ENCODE peak calls at places on chromosomes 4 and X, in five cellular contexts. Z, H, O, F and U are unnamed samples.

GRCh38 chrX:17375631-17376380 is 806 bp downstream of the NHS start:
- DNase-seq in Z (peak; percentile 42), H (peak; percentile 22), O (peak; percentile 51), F (peak; percentile 18), U (peak; percentile 0)

GRCh38 chr4:77155631-77156345 is 1.2 kb upstream of the CCNG2 start:
- DNase-seq in Z (no peak), H (no peak), O (peak; percentile 30), F (no peak), U (no peak)

GRCh38 chr4:112296949-112297483 is at the start of gene ALPK1:
- DNase-seq in Z (no peak), H (peak; percentile 94), O (peak; percentile 88), F (no peak), U (peak; percentile 92)

GRCh38 chr4:151627491-151627890 is 133.3 kb downstream of the GATB start:
- DNase-seq in Z (no peak), H (peak; percentile 15), O (no peak), F (no peak), U (peak; percentile 16)

GRCh38 chrX:70452143-70452733 is 7.6 kb downstream of the DLG3 start:
- DNase-seq in Z (peak; percentile 60), H (peak; percentile 17), O (peak; percentile 38), F (no peak), U (peak; percentile 46)

GRCh38 chrX:40166582-40166981 is 68.8 kb upstream of the BCOR start:
- DNase-seq in Z (peak; percentile 55), H (peak; percentile 42), O (no peak), F (no peak), U (peak; percentile 56)

GRCh38 chr4:87819281-87819919 is 13.4 kb upstream of the MEPE start:
- DNase-seq in Z (peak; percentile 55), H (peak; percentile 85), O (peak; percentile 56), F (no peak), U (peak; percentile 77)

GRCh38 chr4:6199344-6199921 is 916 bp downstream of the JAKMIP1 start:
- DNase-seq in Z (no peak), H (no peak), O (no peak), F (no peak), U (no peak)

GRCh38 chr4:55291227-55291629 is 54.8 kb upstream of the SRD5A3 start:
- DNase-seq in Z (no peak), H (no peak), O (peak; percentile 11), F (no peak), U (peak; percentile 2)

GRCh38 chr4:174926958-174927357 is 8.8 kb downstream of the ADAM29 start:
- DNase-seq in Z (no peak), H (no peak), O (peak; percentile 94), F (no peak), U (no peak)

GRCh38 chr4:104524591-104524990 is 29.9 kb upstream of the CXXC4 start:
- DNase-seq in Z (no peak), H (peak; percentile 43), O (no peak), F (no peak), U (peak; percentile 69)

GRCh38 chr4:86331362-86331761 is 28.5 kb downstream of the MAPK10 start:
- DNase-seq in Z (no peak), H (no peak), O (peak; percentile 22), F (no peak), U (no peak)

GRCh38 chr4:38621004-38621684 is 42.9 kb upstream of the KLF3 start:
- DNase-seq in Z (no peak), H (peak; percentile 87), O (peak; percentile 98), F (no peak), U (peak; percentile 84)

GRCh38 chrX:46967547-46967946 is 55.3 kb downstream of the JADE3 start:
- DNase-seq in Z (no peak), H (no peak), O (no peak), F (no peak), U (no peak)

GRCh38 chrX:129522184-129523059 is 868 bp downstream of the SMARCA1 start:
- DNase-seq in Z (peak; percentile 67), H (peak; percentile 54), O (peak; percentile 21), F (peak; percentile 31), U (peak; percentile 81)

GRCh38 chrX:46630141-46630540 is 56.6 kb downstream of the CHST7 start:
- DNase-seq in Z (no peak), H (peak; percentile 64), O (no peak), F (no peak), U (peak; percentile 38)

GRCh38 chr4:152575533-152575932 is 39.6 kb upstream of the FBXW7 start:
- DNase-seq in Z (no peak), H (no peak), O (no peak), F (no peak), U (no peak)

DNA sequence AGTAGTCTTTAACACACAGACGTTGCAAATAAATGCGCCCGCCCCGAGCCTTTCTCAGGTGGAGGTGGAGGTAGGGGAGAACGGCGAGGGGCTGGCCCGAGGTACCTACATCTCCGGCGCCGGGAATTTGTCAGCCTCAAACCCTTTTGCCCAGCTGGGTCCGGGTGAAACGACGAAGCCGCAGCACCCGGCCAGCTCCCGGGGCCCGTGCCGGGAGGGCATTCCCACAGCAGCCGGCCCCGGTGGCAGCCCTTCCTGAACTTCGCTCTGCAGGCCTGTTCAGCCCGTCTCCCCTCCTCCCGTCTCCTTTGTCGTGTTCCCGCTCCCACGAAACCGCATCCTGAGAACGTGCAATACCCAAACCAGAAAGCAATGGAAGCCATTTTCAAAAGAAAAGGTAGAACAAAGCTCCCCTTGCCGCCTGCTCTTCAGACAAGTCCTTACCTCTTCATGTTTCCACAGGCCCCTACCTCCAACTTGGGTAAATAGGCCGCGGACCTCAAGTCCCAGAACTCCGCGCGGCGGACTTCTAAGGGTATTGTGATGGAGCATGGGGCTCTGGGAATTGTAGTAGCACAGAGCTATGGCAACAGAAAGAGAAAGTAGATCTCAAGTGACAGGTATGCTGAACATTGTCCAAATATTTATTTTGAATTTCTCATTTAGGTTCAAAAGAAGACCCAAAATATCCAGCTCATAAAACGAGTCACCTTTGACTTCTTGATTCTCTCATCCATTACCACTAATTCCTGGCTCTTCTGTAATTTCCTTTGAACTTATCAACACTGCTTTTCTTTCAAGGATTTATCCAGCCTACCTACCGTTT is at the start of gene RBM41:
- DNase-seq in Z (peak; percentile 73), H (peak; percentile 67), O (peak; percentile 62), F (peak; percentile 30), U (peak; percentile 72)
- H4K91ac ChIP-seq in Z (no peak within 1 kb of the TSS), H (peak within 1 kb of the TSS; percentile 78), O (no peak within 1 kb of the TSS), F (no peak within 1 kb of the TSS), U (no peak within 1 kb of the TSS)

GRCh38 chrX:49043220-49043986 is at the start of gene TFE3:
- DNase-seq in Z (peak; percentile 98), H (peak; percentile 98), O (peak; percentile 98), F (peak; percentile 97), U (peak; percentile 98)
- H4K91ac ChIP-seq in Z (no peak within 1 kb of the TSS), H (peak within 1 kb of the TSS; percentile 98), O (peak within 1 kb of the TSS; percentile 99), F (no peak within 1 kb of the TSS), U (peak within 1 kb of the TSS; percentile 75)

DNA sequence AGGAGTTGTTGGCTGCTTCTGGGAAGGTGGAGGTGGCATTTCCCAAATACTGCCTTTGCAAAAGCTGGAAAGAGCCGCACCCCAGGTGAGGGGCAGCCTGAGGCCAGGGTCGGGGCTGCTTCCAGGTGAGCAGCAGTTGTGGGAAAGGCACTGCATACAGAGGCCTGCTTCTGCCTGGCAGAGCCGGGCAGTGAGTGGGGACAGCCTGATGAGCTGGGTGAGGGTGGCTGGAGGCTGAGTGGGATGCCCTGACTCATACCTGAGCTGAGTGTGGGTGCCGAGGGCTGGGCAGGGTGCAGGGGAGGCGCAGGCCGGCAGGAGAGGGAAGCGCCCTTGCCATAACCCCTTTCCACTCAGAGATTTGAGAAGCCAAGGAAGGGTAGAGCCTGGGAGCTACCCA is 6.5 kb upstream of the PSAPL1 start:
- DNase-seq in Z (no peak), H (no peak), O (no peak), F (no peak), U (no peak)
- H4K91ac ChIP-seq in Z (no peak overlapping the region), H (no peak overlapping the region), O (no peak overlapping the region), F (peak overlapping the region; percentile 60), U (peak overlapping the region; percentile 71)

DNA sequence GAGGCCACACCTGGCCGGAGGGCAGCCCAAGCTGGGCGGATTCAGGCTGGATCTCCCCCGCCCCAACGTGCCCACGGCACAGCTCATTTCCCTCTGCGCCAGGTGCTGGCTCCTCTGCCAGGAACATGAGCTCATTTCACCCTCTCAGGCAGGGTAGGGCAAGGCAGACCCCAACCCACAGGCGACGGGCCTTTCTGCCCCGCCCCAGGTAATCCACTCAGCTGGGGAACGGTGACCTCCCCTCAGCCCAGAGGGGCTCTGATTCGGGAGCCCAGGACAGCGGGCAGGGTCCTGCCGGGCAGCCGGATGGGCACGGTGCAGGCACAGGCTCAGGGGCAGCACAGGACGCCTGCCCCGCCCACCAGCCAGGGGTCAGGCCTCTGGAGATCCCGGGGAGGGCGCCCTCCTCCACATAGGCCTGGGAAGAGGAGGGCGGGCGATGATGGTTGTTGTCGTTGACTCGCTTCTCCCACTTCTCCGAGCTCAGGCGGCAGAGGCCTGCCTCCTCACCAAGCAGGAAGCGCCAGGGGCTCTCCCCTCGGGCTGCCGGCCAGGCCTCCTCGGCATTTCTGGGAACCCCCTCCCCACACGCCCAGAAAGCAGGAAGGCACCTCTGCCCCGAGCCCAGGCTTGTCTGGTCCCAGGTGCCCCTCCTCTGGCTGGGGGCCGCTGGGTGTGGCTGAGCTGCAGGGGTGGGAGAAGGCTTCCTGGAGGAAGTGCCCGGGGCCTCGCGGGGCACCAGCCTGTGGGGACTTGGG is 31.1 kb downstream of the TACC3 start:
- DNase-seq in Z (no peak), H (peak; percentile 7), O (no peak), F (no peak), U (no peak)
- H4K91ac ChIP-seq in Z (no peak overlapping the region), H (no peak overlapping the region), O (no peak overlapping the region), F (no peak overlapping the region), U (no peak overlapping the region)